ENCODE peak calls at places on chromosomes 2 and 18, in four cellular contexts. One of them, this sample, is unnamed. For H3K27me3, the result is how much of the 10 kb centered on the place peaks cover.

GRCh38 chr18:44238911-44239310 is 441.8 kb upstream of the SETBP1 start:
- DNase-seq in body of pancreas: no peak
- DNase-seq in left ventricle myocardium inferior: no peak
- DNase-seq in ovary: no peak
- DNase-seq in this sample: no peak

GRCh38 chr2:23425886-23426283 is 40.9 kb downstream of the KLHL29 start:
- DNase-seq in body of pancreas: no peak
- DNase-seq in left ventricle myocardium inferior: no peak
- DNase-seq in ovary: no peak
- DNase-seq in this sample: no peak

GRCh38 chr2:28071221-28071620 is 180.7 kb downstream of the BABAM2 start:
- DNase-seq in body of pancreas: no peak
- DNase-seq in left ventricle myocardium inferior: no peak
- DNase-seq in ovary: no peak
- DNase-seq in this sample: no peak

GRCh38 chr2:187395276-187396015 is 52.6 kb downstream of the CALCRL start:
- DNase-seq in body of pancreas: no peak
- DNase-seq in left ventricle myocardium inferior: no peak
- DNase-seq in ovary: no peak
- DNase-seq in this sample: no peak

GRCh38 chr2:10294077-10294476 is 8.6 kb upstream of the HPCAL1 start:
- DNase-seq in body of pancreas: no peak
- DNase-seq in left ventricle myocardium inferior: no peak
- DNase-seq in ovary: no peak
- DNase-seq in this sample: no peak

GRCh38 chr2:127932199-127932877 is 46.6 kb upstream of the AMMECR1L start:
- DNase-seq in body of pancreas: no peak
- DNase-seq in left ventricle myocardium inferior: no peak
- DNase-seq in ovary: no peak
- DNase-seq in this sample: no peak

GRCh38 chr2:159856760-159857159 is 58.8 kb upstream of the CD302 start:
- DNase-seq in body of pancreas: no peak
- DNase-seq in left ventricle myocardium inferior: no peak
- DNase-seq in ovary: no peak
- DNase-seq in this sample: no peak

GRCh38 chr2:72012886-72013574 is 134.6 kb downstream of the CYP26B1 start:
- DNase-seq in body of pancreas: no peak
- DNase-seq in left ventricle myocardium inferior: no peak
- DNase-seq in ovary: no peak
- DNase-seq in this sample: no peak

GRCh38 chr2:179751184-179751809 is 110.1 kb downstream of the ZNF385B start:
- DNase-seq in body of pancreas: no peak
- DNase-seq in left ventricle myocardium inferior: no peak
- DNase-seq in ovary: no peak
- DNase-seq in this sample: no peak

GRCh38 chr2:48213646-48214045 is 307.3 kb upstream of the FBXO11 start:
- DNase-seq in body of pancreas: no peak
- DNase-seq in left ventricle myocardium inferior: no peak
- DNase-seq in ovary: no peak
- DNase-seq in this sample: no peak

GRCh38 chr2:131008967-131009366 is 84.3 kb downstream of the FAM168B start:
- DNase-seq in body of pancreas: no peak
- DNase-seq in left ventricle myocardium inferior: no peak
- DNase-seq in ovary: no peak
- DNase-seq in this sample: no peak

GRCh38 chr18:10482985-10483949 is 28.8 kb downstream of the APCDD1 start:
- DNase-seq in body of pancreas: no peak
- DNase-seq in left ventricle myocardium inferior: peak
- DNase-seq in ovary: peak
- DNase-seq in this sample: no peak

GRCh38 chr2:152924219-152924618 is 205.8 kb downstream of the ARL6IP6 start:
- DNase-seq in body of pancreas: no peak
- DNase-seq in left ventricle myocardium inferior: no peak
- DNase-seq in ovary: no peak
- DNase-seq in this sample: no peak

GRCh38 chr2:98252394-98252793 is 93.9 kb upstream of the CNGA3 start:
- DNase-seq in body of pancreas: no peak
- DNase-seq in left ventricle myocardium inferior: no peak
- DNase-seq in ovary: no peak
- DNase-seq in this sample: no peak

GRCh38 chr2:20496069-20496468 is 49.2 kb downstream of the RHOB start:
- DNase-seq in body of pancreas: no peak
- DNase-seq in left ventricle myocardium inferior: no peak
- DNase-seq in ovary: no peak
- DNase-seq in this sample: no peak

GRCh38 chr18:7945882-7946281 is 378.8 kb downstream of the PTPRM start:
- DNase-seq in body of pancreas: peak
- DNase-seq in left ventricle myocardium inferior: no peak
- DNase-seq in ovary: no peak
- DNase-seq in this sample: no peak

GRCh38 chr2:229417906-229418305 is 146.8 kb upstream of the PID1 start:
- DNase-seq in body of pancreas: no peak
- DNase-seq in left ventricle myocardium inferior: no peak
- DNase-seq in ovary: no peak
- DNase-seq in this sample: no peak

GRCh38 chr2:11796190-11797171 is 50.0 kb downstream of the LPIN1 start:
- DNase-seq in body of pancreas: no peak
- DNase-seq in left ventricle myocardium inferior: no peak
- DNase-seq in ovary: no peak
- DNase-seq in this sample: peak

GRCh38 chr2:17545680-17546613 is 5.5 kb downstream of the VSNL1 start:
- DNase-seq in body of pancreas: no peak
- DNase-seq in left ventricle myocardium inferior: no peak
- DNase-seq in ovary: no peak
- DNase-seq in this sample: no peak

GRCh38 chr2:112152476-112153178 is 14.4 kb downstream of the FBLN7 start:
- DNase-seq in body of pancreas: no peak
- DNase-seq in left ventricle myocardium inferior: no peak
- DNase-seq in ovary: no peak
- DNase-seq in this sample: no peak

GRCh38 chr18:2932247-2933181 is 80.4 kb downstream of the LPIN2 start:
- DNase-seq in body of pancreas: peak
- DNase-seq in left ventricle myocardium inferior: no peak
- DNase-seq in ovary: no peak
- DNase-seq in this sample: no peak

GRCh38 chr2:150517951-150518680 is 30.6 kb upstream of the RND3 start:
- DNase-seq in body of pancreas: no peak
- DNase-seq in left ventricle myocardium inferior: no peak
- DNase-seq in ovary: no peak
- DNase-seq in this sample: no peak

GRCh38 chr2:174787485-174788205 is 23.4 kb upstream of the CHRNA1 start:
- DNase-seq in body of pancreas: no peak
- DNase-seq in left ventricle myocardium inferior: no peak
- DNase-seq in ovary: no peak
- DNase-seq in this sample: no peak

GRCh38 chr2:109376796-109377495 is 236.8 kb downstream of the SEPTIN10 start:
- DNase-seq in body of pancreas: no peak
- DNase-seq in left ventricle myocardium inferior: no peak
- DNase-seq in ovary: no peak
- DNase-seq in this sample: peak

GRCh38 chr18:52869942-52870907 is 530.2 kb downstream of the DCC start:
- DNase-seq in body of pancreas: peak
- DNase-seq in left ventricle myocardium inferior: no peak
- DNase-seq in ovary: no peak
- DNase-seq in this sample: no peak

GRCh38 chr2:11406492-11407381 is 59.2 kb downstream of the E2F6 start:
- DNase-seq in body of pancreas: no peak
- DNase-seq in left ventricle myocardium inferior: no peak
- DNase-seq in ovary: peak
- DNase-seq in this sample: peak

GRCh38 chr2:45045706-45046105 is 36.5 kb upstream of the SIX2 start:
- DNase-seq in body of pancreas: no peak
- DNase-seq in left ventricle myocardium inferior: no peak
- DNase-seq in ovary: no peak
- DNase-seq in this sample: no peak

GRCh38 chr2:36618381-36618780 is 20.4 kb upstream of the FEZ2 start:
- DNase-seq in body of pancreas: no peak
- DNase-seq in left ventricle myocardium inferior: no peak
- DNase-seq in ovary: no peak
- DNase-seq in this sample: no peak

GRCh38 chr2:215680605-215681598 is 245.0 kb upstream of the FN1 start:
- DNase-seq in body of pancreas: no peak
- DNase-seq in left ventricle myocardium inferior: no peak
- DNase-seq in ovary: no peak
- DNase-seq in this sample: no peak

GRCh38 chr18:24560511-24560981 is 100.1 kb downstream of the HRH4 start:
- DNase-seq in body of pancreas: no peak
- DNase-seq in left ventricle myocardium inferior: no peak
- DNase-seq in ovary: no peak
- DNase-seq in this sample: no peak

GRCh38 chr2:127226520-127227263 is 6.6 kb upstream of the CYP27C1 start:
- DNase-seq in body of pancreas: peak
- DNase-seq in left ventricle myocardium inferior: no peak
- DNase-seq in ovary: no peak
- DNase-seq in this sample: no peak

GRCh38 chr2:158755310-158755709 is 39.8 kb upstream of the DAPL1 start:
- DNase-seq in body of pancreas: no peak
- DNase-seq in left ventricle myocardium inferior: no peak
- DNase-seq in ovary: no peak
- DNase-seq in this sample: no peak

GRCh38 chr2:158755738-158756137 is 39.4 kb upstream of the DAPL1 start:
- DNase-seq in body of pancreas: no peak
- DNase-seq in left ventricle myocardium inferior: no peak
- DNase-seq in ovary: no peak
- DNase-seq in this sample: no peak

GRCh38 chr2:158756331-158756730 is 38.8 kb upstream of the DAPL1 start:
- DNase-seq in body of pancreas: no peak
- DNase-seq in left ventricle myocardium inferior: no peak
- DNase-seq in ovary: no peak
- DNase-seq in this sample: no peak

GRCh38 chr2:158754303-158754611 is 40.9 kb upstream of the DAPL1 start:
- DNase-seq in body of pancreas: no peak
- DNase-seq in left ventricle myocardium inferior: no peak
- DNase-seq in ovary: no peak
- DNase-seq in this sample: no peak

DNA sequence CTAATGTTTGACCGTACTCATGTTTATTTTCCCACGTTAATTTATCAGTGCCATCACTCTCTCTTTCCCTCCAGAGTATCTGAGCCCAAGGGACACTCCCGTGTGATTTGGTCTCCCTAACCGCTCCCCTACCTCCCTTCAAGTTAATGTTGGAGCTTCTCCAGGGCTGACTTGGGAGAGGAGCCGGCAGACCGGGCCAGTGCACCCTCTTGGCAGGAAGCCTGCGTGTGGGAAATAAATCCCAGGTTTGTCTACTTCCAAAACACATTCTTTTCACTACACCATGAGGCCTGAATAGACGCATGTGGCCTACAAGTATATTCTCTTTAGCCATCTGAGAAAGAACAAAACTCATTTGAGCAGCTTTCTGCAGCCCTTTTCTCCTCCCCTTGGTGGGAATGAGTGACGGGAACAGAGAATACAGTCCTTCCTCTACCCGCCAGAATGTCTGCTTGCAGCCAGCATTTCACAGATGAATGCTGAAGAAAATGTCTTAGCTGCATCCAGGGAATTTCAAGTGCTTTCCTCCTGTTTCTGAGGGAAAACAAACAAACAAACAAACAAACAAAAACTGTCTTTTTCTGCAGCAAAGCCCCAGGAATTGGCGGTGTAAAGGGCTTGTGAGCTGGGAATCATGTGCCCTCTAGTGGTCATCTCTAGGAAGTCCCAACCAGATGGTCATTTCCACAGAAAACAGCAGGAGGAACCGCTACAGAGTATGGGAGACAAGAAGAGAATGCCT is 41.4 kb upstream of the DAPL1 start:
- DNase-seq in body of pancreas: peak
- DNase-seq in left ventricle myocardium inferior: peak
- DNase-seq in ovary: no peak
- DNase-seq in this sample: peak
- TF ChIP-seq CTCF in body of pancreas: peak
- TF ChIP-seq CTCF in left ventricle myocardium inferior: peak
- TF ChIP-seq CTCF in ovary: peak
- TF ChIP-seq CTCF in this sample: peak

GRCh38 chr2:26493631-26494030 is 15.7 kb upstream of the OTOF start:
- DNase-seq in body of pancreas: no peak
- DNase-seq in left ventricle myocardium inferior: no peak
- DNase-seq in ovary: no peak
- DNase-seq in this sample: no peak
- H3K27me3 ChIP-seq in body of pancreas: under half
- H3K27me3 ChIP-seq in left ventricle myocardium inferior: under half
- H3K27me3 ChIP-seq in ovary: under half
- H3K27me3 ChIP-seq in this sample: under half

GRCh38 chr2:120007851-120008250 is 5.0 kb upstream of the EPB41L5 start:
- DNase-seq in body of pancreas: no peak
- DNase-seq in left ventricle myocardium inferior: no peak
- DNase-seq in ovary: no peak
- DNase-seq in this sample: no peak
- H3K27ac ChIP-seq in body of pancreas: no peak
- H3K27ac ChIP-seq in left ventricle myocardium inferior: no peak
- H3K27ac ChIP-seq in ovary: no peak
- H3K27ac ChIP-seq in this sample: no peak

GRCh38 chr2:101387151-101387807 is at the start of gene CREG2:
- DNase-seq in body of pancreas: peak
- DNase-seq in left ventricle myocardium inferior: peak
- DNase-seq in ovary: peak
- DNase-seq in this sample: peak
- TF ChIP-seq CTCF in body of pancreas: peak
- TF ChIP-seq CTCF in left ventricle myocardium inferior: peak
- TF ChIP-seq CTCF in ovary: no peak
- TF ChIP-seq CTCF in this sample: no peak